ENCODE peak calls at places on chromosomes 16 and 17, in six cellular contexts. One of them, this sample, is unnamed.

GRCh38 chr17:72945468-72945867 is 147.0 kb downstream of the SLC39A11 start:
- DNase-seq in activated T-helper 1 cell treated with anti-CD3 and anti-CD28 coated beads, Interleukin-12 subunit alpha, Interleukin-12 subunit beta, Interleukin-2, Interleukin-4 antibody, amounts not matched to agents 30 ng/mL and 10 ng/mL and 1 ng/mL, durations not matched to agents 14 hours and 24 hours and 36 hours: no peak
- DNase-seq in stimulated activated CD4-positive, alpha-beta T cell treated with anti-CD3 and anti-CD28 coated beads, Interleukin-4, amount 100 ng/mL, for 1 hour: no peak
- DNase-seq in activated naive CD4-positive, alpha-beta T cell treated with anti-CD3 and anti-CD28 coated beads for 36 hours: no peak
- DNase-seq in GOT3: no peak
- DNase-seq in NCI-H2081: no peak
- DNase-seq in this sample: no peak

GRCh38 chr16:9099131-9099625 is 7.7 kb downstream of the HAPSTR1 start:
- DNase-seq in activated T-helper 1 cell treated with anti-CD3 and anti-CD28 coated beads, Interleukin-12 subunit alpha, Interleukin-12 subunit beta, Interleukin-2, Interleukin-4 antibody, amounts not matched to agents 30 ng/mL and 10 ng/mL and 1 ng/mL, durations not matched to agents 14 hours and 24 hours and 36 hours: no peak
- DNase-seq in stimulated activated CD4-positive, alpha-beta T cell treated with anti-CD3 and anti-CD28 coated beads, Interleukin-4, amount 100 ng/mL, for 1 hour: no peak
- DNase-seq in activated naive CD4-positive, alpha-beta T cell treated with anti-CD3 and anti-CD28 coated beads for 36 hours: peak
- DNase-seq in GOT3: no peak
- DNase-seq in NCI-H2081: no peak
- DNase-seq in this sample: peak

GRCh38 chr17:83071365-83071764 is 8.0 kb upstream of the METRNL start:
- DNase-seq in activated T-helper 1 cell treated with anti-CD3 and anti-CD28 coated beads, Interleukin-12 subunit alpha, Interleukin-12 subunit beta, Interleukin-2, Interleukin-4 antibody, amounts not matched to agents 30 ng/mL and 10 ng/mL and 1 ng/mL, durations not matched to agents 14 hours and 24 hours and 36 hours: no peak
- DNase-seq in stimulated activated CD4-positive, alpha-beta T cell treated with anti-CD3 and anti-CD28 coated beads, Interleukin-4, amount 100 ng/mL, for 1 hour: no peak
- DNase-seq in activated naive CD4-positive, alpha-beta T cell treated with anti-CD3 and anti-CD28 coated beads for 36 hours: no peak
- DNase-seq in GOT3: no peak
- DNase-seq in NCI-H2081: no peak
- DNase-seq in this sample: no peak

GRCh38 chr16:27189335-27189972 is 13.9 kb upstream of the KDM8 start:
- DNase-seq in activated T-helper 1 cell treated with anti-CD3 and anti-CD28 coated beads, Interleukin-12 subunit alpha, Interleukin-12 subunit beta, Interleukin-2, Interleukin-4 antibody, amounts not matched to agents 30 ng/mL and 10 ng/mL and 1 ng/mL, durations not matched to agents 14 hours and 24 hours and 36 hours: no peak
- DNase-seq in stimulated activated CD4-positive, alpha-beta T cell treated with anti-CD3 and anti-CD28 coated beads, Interleukin-4, amount 100 ng/mL, for 1 hour: no peak
- DNase-seq in activated naive CD4-positive, alpha-beta T cell treated with anti-CD3 and anti-CD28 coated beads for 36 hours: no peak
- DNase-seq in GOT3: no peak
- DNase-seq in NCI-H2081: no peak
- DNase-seq in this sample: no peak

GRCh38 chr17:28173801-28174200 is 131.3 kb downstream of the NLK start:
- DNase-seq in activated T-helper 1 cell treated with anti-CD3 and anti-CD28 coated beads, Interleukin-12 subunit alpha, Interleukin-12 subunit beta, Interleukin-2, Interleukin-4 antibody, amounts not matched to agents 30 ng/mL and 10 ng/mL and 1 ng/mL, durations not matched to agents 14 hours and 24 hours and 36 hours: no peak
- DNase-seq in stimulated activated CD4-positive, alpha-beta T cell treated with anti-CD3 and anti-CD28 coated beads, Interleukin-4, amount 100 ng/mL, for 1 hour: no peak
- DNase-seq in activated naive CD4-positive, alpha-beta T cell treated with anti-CD3 and anti-CD28 coated beads for 36 hours: no peak
- DNase-seq in GOT3: no peak
- DNase-seq in NCI-H2081: no peak
- DNase-seq in this sample: no peak

GRCh38 chr17:38673714-38674012 is 1.1 kb downstream of the EPOP start:
- DNase-seq in activated T-helper 1 cell treated with anti-CD3 and anti-CD28 coated beads, Interleukin-12 subunit alpha, Interleukin-12 subunit beta, Interleukin-2, Interleukin-4 antibody, amounts not matched to agents 30 ng/mL and 10 ng/mL and 1 ng/mL, durations not matched to agents 14 hours and 24 hours and 36 hours: no peak
- DNase-seq in stimulated activated CD4-positive, alpha-beta T cell treated with anti-CD3 and anti-CD28 coated beads, Interleukin-4, amount 100 ng/mL, for 1 hour: no peak
- DNase-seq in activated naive CD4-positive, alpha-beta T cell treated with anti-CD3 and anti-CD28 coated beads for 36 hours: no peak
- DNase-seq in GOT3: no peak
- DNase-seq in NCI-H2081: no peak
- DNase-seq in this sample: no peak

GRCh38 chr16:68319185-68319908 is 8.5 kb downstream of the PRMT7 start:
- DNase-seq in activated T-helper 1 cell treated with anti-CD3 and anti-CD28 coated beads, Interleukin-12 subunit alpha, Interleukin-12 subunit beta, Interleukin-2, Interleukin-4 antibody, amounts not matched to agents 30 ng/mL and 10 ng/mL and 1 ng/mL, durations not matched to agents 14 hours and 24 hours and 36 hours: peak
- DNase-seq in stimulated activated CD4-positive, alpha-beta T cell treated with anti-CD3 and anti-CD28 coated beads, Interleukin-4, amount 100 ng/mL, for 1 hour: peak
- DNase-seq in activated naive CD4-positive, alpha-beta T cell treated with anti-CD3 and anti-CD28 coated beads for 36 hours: peak
- DNase-seq in GOT3: no peak
- DNase-seq in NCI-H2081: no peak
- DNase-seq in this sample: peak

GRCh38 chr16:79639576-79640311 is 39.2 kb upstream of the MAF start:
- DNase-seq in activated T-helper 1 cell treated with anti-CD3 and anti-CD28 coated beads, Interleukin-12 subunit alpha, Interleukin-12 subunit beta, Interleukin-2, Interleukin-4 antibody, amounts not matched to agents 30 ng/mL and 10 ng/mL and 1 ng/mL, durations not matched to agents 14 hours and 24 hours and 36 hours: no peak
- DNase-seq in stimulated activated CD4-positive, alpha-beta T cell treated with anti-CD3 and anti-CD28 coated beads, Interleukin-4, amount 100 ng/mL, for 1 hour: no peak
- DNase-seq in activated naive CD4-positive, alpha-beta T cell treated with anti-CD3 and anti-CD28 coated beads for 36 hours: no peak
- DNase-seq in GOT3: no peak
- DNase-seq in NCI-H2081: no peak
- DNase-seq in this sample: no peak

GRCh38 chr17:15239471-15239870 is 25.7 kb downstream of the PMP22 start:
- DNase-seq in activated T-helper 1 cell treated with anti-CD3 and anti-CD28 coated beads, Interleukin-12 subunit alpha, Interleukin-12 subunit beta, Interleukin-2, Interleukin-4 antibody, amounts not matched to agents 30 ng/mL and 10 ng/mL and 1 ng/mL, durations not matched to agents 14 hours and 24 hours and 36 hours: no peak
- DNase-seq in stimulated activated CD4-positive, alpha-beta T cell treated with anti-CD3 and anti-CD28 coated beads, Interleukin-4, amount 100 ng/mL, for 1 hour: no peak
- DNase-seq in activated naive CD4-positive, alpha-beta T cell treated with anti-CD3 and anti-CD28 coated beads for 36 hours: no peak
- DNase-seq in GOT3: no peak
- DNase-seq in NCI-H2081: no peak
- DNase-seq in this sample: no peak

GRCh38 chr16:82185012-82185411 is 15.0 kb upstream of the MPHOSPH6 start:
- DNase-seq in activated T-helper 1 cell treated with anti-CD3 and anti-CD28 coated beads, Interleukin-12 subunit alpha, Interleukin-12 subunit beta, Interleukin-2, Interleukin-4 antibody, amounts not matched to agents 30 ng/mL and 10 ng/mL and 1 ng/mL, durations not matched to agents 14 hours and 24 hours and 36 hours: no peak
- DNase-seq in stimulated activated CD4-positive, alpha-beta T cell treated with anti-CD3 and anti-CD28 coated beads, Interleukin-4, amount 100 ng/mL, for 1 hour: no peak
- DNase-seq in activated naive CD4-positive, alpha-beta T cell treated with anti-CD3 and anti-CD28 coated beads for 36 hours: no peak
- DNase-seq in GOT3: no peak
- DNase-seq in NCI-H2081: no peak
- DNase-seq in this sample: no peak

GRCh38 chr16:10566613-10567012 is 13.8 kb downstream of the EMP2 start:
- DNase-seq in activated T-helper 1 cell treated with anti-CD3 and anti-CD28 coated beads, Interleukin-12 subunit alpha, Interleukin-12 subunit beta, Interleukin-2, Interleukin-4 antibody, amounts not matched to agents 30 ng/mL and 10 ng/mL and 1 ng/mL, durations not matched to agents 14 hours and 24 hours and 36 hours: no peak
- DNase-seq in stimulated activated CD4-positive, alpha-beta T cell treated with anti-CD3 and anti-CD28 coated beads, Interleukin-4, amount 100 ng/mL, for 1 hour: no peak
- DNase-seq in activated naive CD4-positive, alpha-beta T cell treated with anti-CD3 and anti-CD28 coated beads for 36 hours: no peak
- DNase-seq in GOT3: no peak
- DNase-seq in NCI-H2081: no peak
- DNase-seq in this sample: no peak

GRCh38 chr17:40452074-40452787 is 9.0 kb downstream of the IGFBP4 start:
- DNase-seq in activated T-helper 1 cell treated with anti-CD3 and anti-CD28 coated beads, Interleukin-12 subunit alpha, Interleukin-12 subunit beta, Interleukin-2, Interleukin-4 antibody, amounts not matched to agents 30 ng/mL and 10 ng/mL and 1 ng/mL, durations not matched to agents 14 hours and 24 hours and 36 hours: no peak
- DNase-seq in stimulated activated CD4-positive, alpha-beta T cell treated with anti-CD3 and anti-CD28 coated beads, Interleukin-4, amount 100 ng/mL, for 1 hour: no peak
- DNase-seq in activated naive CD4-positive, alpha-beta T cell treated with anti-CD3 and anti-CD28 coated beads for 36 hours: peak
- DNase-seq in GOT3: no peak
- DNase-seq in NCI-H2081: no peak
- DNase-seq in this sample: no peak

GRCh38 chr17:45225051-45225700 is 3.5 kb downstream of the FMNL1 start:
- DNase-seq in activated T-helper 1 cell treated with anti-CD3 and anti-CD28 coated beads, Interleukin-12 subunit alpha, Interleukin-12 subunit beta, Interleukin-2, Interleukin-4 antibody, amounts not matched to agents 30 ng/mL and 10 ng/mL and 1 ng/mL, durations not matched to agents 14 hours and 24 hours and 36 hours: no peak
- DNase-seq in stimulated activated CD4-positive, alpha-beta T cell treated with anti-CD3 and anti-CD28 coated beads, Interleukin-4, amount 100 ng/mL, for 1 hour: peak
- DNase-seq in activated naive CD4-positive, alpha-beta T cell treated with anti-CD3 and anti-CD28 coated beads for 36 hours: peak
- DNase-seq in GOT3: no peak
- DNase-seq in NCI-H2081: no peak
- DNase-seq in this sample: peak

GRCh38 chr17:82752371-82753200 is 721 bp downstream of the TBCD start:
- DNase-seq in activated T-helper 1 cell treated with anti-CD3 and anti-CD28 coated beads, Interleukin-12 subunit alpha, Interleukin-12 subunit beta, Interleukin-2, Interleukin-4 antibody, amounts not matched to agents 30 ng/mL and 10 ng/mL and 1 ng/mL, durations not matched to agents 14 hours and 24 hours and 36 hours: no peak
- DNase-seq in stimulated activated CD4-positive, alpha-beta T cell treated with anti-CD3 and anti-CD28 coated beads, Interleukin-4, amount 100 ng/mL, for 1 hour: peak
- DNase-seq in activated naive CD4-positive, alpha-beta T cell treated with anti-CD3 and anti-CD28 coated beads for 36 hours: no peak
- DNase-seq in GOT3: no peak
- DNase-seq in NCI-H2081: no peak
- DNase-seq in this sample: no peak

GRCh38 chr17:59506907-59507726 is 58.3 kb upstream of the DHX40 start:
- DNase-seq in activated T-helper 1 cell treated with anti-CD3 and anti-CD28 coated beads, Interleukin-12 subunit alpha, Interleukin-12 subunit beta, Interleukin-2, Interleukin-4 antibody, amounts not matched to agents 30 ng/mL and 10 ng/mL and 1 ng/mL, durations not matched to agents 14 hours and 24 hours and 36 hours: no peak
- DNase-seq in stimulated activated CD4-positive, alpha-beta T cell treated with anti-CD3 and anti-CD28 coated beads, Interleukin-4, amount 100 ng/mL, for 1 hour: no peak
- DNase-seq in activated naive CD4-positive, alpha-beta T cell treated with anti-CD3 and anti-CD28 coated beads for 36 hours: no peak
- DNase-seq in GOT3: no peak
- DNase-seq in NCI-H2081: no peak
- DNase-seq in this sample: no peak

GRCh38 chr17:34243732-34244299 is 11.3 kb upstream of the CCL2 start:
- DNase-seq in activated T-helper 1 cell treated with anti-CD3 and anti-CD28 coated beads, Interleukin-12 subunit alpha, Interleukin-12 subunit beta, Interleukin-2, Interleukin-4 antibody, amounts not matched to agents 30 ng/mL and 10 ng/mL and 1 ng/mL, durations not matched to agents 14 hours and 24 hours and 36 hours: no peak
- DNase-seq in stimulated activated CD4-positive, alpha-beta T cell treated with anti-CD3 and anti-CD28 coated beads, Interleukin-4, amount 100 ng/mL, for 1 hour: no peak
- DNase-seq in activated naive CD4-positive, alpha-beta T cell treated with anti-CD3 and anti-CD28 coated beads for 36 hours: no peak
- DNase-seq in GOT3: no peak
- DNase-seq in NCI-H2081: no peak
- DNase-seq in this sample: no peak

GRCh38 chr17:63974594-63975192 is 2.0 kb upstream of the SCN4A start:
- DNase-seq in activated T-helper 1 cell treated with anti-CD3 and anti-CD28 coated beads, Interleukin-12 subunit alpha, Interleukin-12 subunit beta, Interleukin-2, Interleukin-4 antibody, amounts not matched to agents 30 ng/mL and 10 ng/mL and 1 ng/mL, durations not matched to agents 14 hours and 24 hours and 36 hours: no peak
- DNase-seq in stimulated activated CD4-positive, alpha-beta T cell treated with anti-CD3 and anti-CD28 coated beads, Interleukin-4, amount 100 ng/mL, for 1 hour: no peak
- DNase-seq in activated naive CD4-positive, alpha-beta T cell treated with anti-CD3 and anti-CD28 coated beads for 36 hours: no peak
- DNase-seq in GOT3: no peak
- DNase-seq in NCI-H2081: no peak
- DNase-seq in this sample: no peak

GRCh38 chr16:70635356-70636016 is 10.9 kb upstream of the IL34 start:
- DNase-seq in activated T-helper 1 cell treated with anti-CD3 and anti-CD28 coated beads, Interleukin-12 subunit alpha, Interleukin-12 subunit beta, Interleukin-2, Interleukin-4 antibody, amounts not matched to agents 30 ng/mL and 10 ng/mL and 1 ng/mL, durations not matched to agents 14 hours and 24 hours and 36 hours: no peak
- DNase-seq in stimulated activated CD4-positive, alpha-beta T cell treated with anti-CD3 and anti-CD28 coated beads, Interleukin-4, amount 100 ng/mL, for 1 hour: no peak
- DNase-seq in activated naive CD4-positive, alpha-beta T cell treated with anti-CD3 and anti-CD28 coated beads for 36 hours: no peak
- DNase-seq in GOT3: no peak
- DNase-seq in NCI-H2081: no peak
- DNase-seq in this sample: no peak

GRCh38 chr17:4087911-4088693 is 54.7 kb downstream of the ZZEF1 start:
- DNase-seq in activated T-helper 1 cell treated with anti-CD3 and anti-CD28 coated beads, Interleukin-12 subunit alpha, Interleukin-12 subunit beta, Interleukin-2, Interleukin-4 antibody, amounts not matched to agents 30 ng/mL and 10 ng/mL and 1 ng/mL, durations not matched to agents 14 hours and 24 hours and 36 hours: no peak
- DNase-seq in stimulated activated CD4-positive, alpha-beta T cell treated with anti-CD3 and anti-CD28 coated beads, Interleukin-4, amount 100 ng/mL, for 1 hour: no peak
- DNase-seq in activated naive CD4-positive, alpha-beta T cell treated with anti-CD3 and anti-CD28 coated beads for 36 hours: no peak
- DNase-seq in GOT3: no peak
- DNase-seq in NCI-H2081: no peak
- DNase-seq in this sample: no peak

GRCh38 chr16:26454102-26454501 is 612.6 kb upstream of the C16orf82 start:
- DNase-seq in activated T-helper 1 cell treated with anti-CD3 and anti-CD28 coated beads, Interleukin-12 subunit alpha, Interleukin-12 subunit beta, Interleukin-2, Interleukin-4 antibody, amounts not matched to agents 30 ng/mL and 10 ng/mL and 1 ng/mL, durations not matched to agents 14 hours and 24 hours and 36 hours: no peak
- DNase-seq in stimulated activated CD4-positive, alpha-beta T cell treated with anti-CD3 and anti-CD28 coated beads, Interleukin-4, amount 100 ng/mL, for 1 hour: no peak
- DNase-seq in activated naive CD4-positive, alpha-beta T cell treated with anti-CD3 and anti-CD28 coated beads for 36 hours: peak
- DNase-seq in GOT3: no peak
- DNase-seq in NCI-H2081: no peak
- DNase-seq in this sample: no peak

GRCh38 chr16:20915733-20916132 is 15.2 kb downstream of the LYRM1 start:
- DNase-seq in activated T-helper 1 cell treated with anti-CD3 and anti-CD28 coated beads, Interleukin-12 subunit alpha, Interleukin-12 subunit beta, Interleukin-2, Interleukin-4 antibody, amounts not matched to agents 30 ng/mL and 10 ng/mL and 1 ng/mL, durations not matched to agents 14 hours and 24 hours and 36 hours: no peak
- DNase-seq in stimulated activated CD4-positive, alpha-beta T cell treated with anti-CD3 and anti-CD28 coated beads, Interleukin-4, amount 100 ng/mL, for 1 hour: no peak
- DNase-seq in activated naive CD4-positive, alpha-beta T cell treated with anti-CD3 and anti-CD28 coated beads for 36 hours: no peak
- DNase-seq in GOT3: no peak
- DNase-seq in NCI-H2081: no peak
- DNase-seq in this sample: no peak

GRCh38 chr16:56421313-56421712 is 4.0 kb downstream of the AMFR start:
- DNase-seq in activated T-helper 1 cell treated with anti-CD3 and anti-CD28 coated beads, Interleukin-12 subunit alpha, Interleukin-12 subunit beta, Interleukin-2, Interleukin-4 antibody, amounts not matched to agents 30 ng/mL and 10 ng/mL and 1 ng/mL, durations not matched to agents 14 hours and 24 hours and 36 hours: no peak
- DNase-seq in stimulated activated CD4-positive, alpha-beta T cell treated with anti-CD3 and anti-CD28 coated beads, Interleukin-4, amount 100 ng/mL, for 1 hour: no peak
- DNase-seq in activated naive CD4-positive, alpha-beta T cell treated with anti-CD3 and anti-CD28 coated beads for 36 hours: no peak
- DNase-seq in GOT3: no peak
- DNase-seq in NCI-H2081: no peak
- DNase-seq in this sample: no peak

GRCh38 chr16:425082-425718 is at the start of gene RAB11FIP3:
- DNase-seq in activated T-helper 1 cell treated with anti-CD3 and anti-CD28 coated beads, Interleukin-12 subunit alpha, Interleukin-12 subunit beta, Interleukin-2, Interleukin-4 antibody, amounts not matched to agents 30 ng/mL and 10 ng/mL and 1 ng/mL, durations not matched to agents 14 hours and 24 hours and 36 hours: peak
- DNase-seq in stimulated activated CD4-positive, alpha-beta T cell treated with anti-CD3 and anti-CD28 coated beads, Interleukin-4, amount 100 ng/mL, for 1 hour: peak
- DNase-seq in activated naive CD4-positive, alpha-beta T cell treated with anti-CD3 and anti-CD28 coated beads for 36 hours: peak
- DNase-seq in GOT3: peak
- DNase-seq in NCI-H2081: peak
- DNase-seq in this sample: peak

GRCh38 chr17:73430848-73431247 is 119.0 kb upstream of the CDC42EP4 start:
- DNase-seq in activated T-helper 1 cell treated with anti-CD3 and anti-CD28 coated beads, Interleukin-12 subunit alpha, Interleukin-12 subunit beta, Interleukin-2, Interleukin-4 antibody, amounts not matched to agents 30 ng/mL and 10 ng/mL and 1 ng/mL, durations not matched to agents 14 hours and 24 hours and 36 hours: no peak
- DNase-seq in stimulated activated CD4-positive, alpha-beta T cell treated with anti-CD3 and anti-CD28 coated beads, Interleukin-4, amount 100 ng/mL, for 1 hour: no peak
- DNase-seq in activated naive CD4-positive, alpha-beta T cell treated with anti-CD3 and anti-CD28 coated beads for 36 hours: peak
- DNase-seq in GOT3: no peak
- DNase-seq in NCI-H2081: peak
- DNase-seq in this sample: no peak

GRCh38 chr17:38742431-38743308 is 5.5 kb downstream of the PCGF2 start:
- DNase-seq in activated T-helper 1 cell treated with anti-CD3 and anti-CD28 coated beads, Interleukin-12 subunit alpha, Interleukin-12 subunit beta, Interleukin-2, Interleukin-4 antibody, amounts not matched to agents 30 ng/mL and 10 ng/mL and 1 ng/mL, durations not matched to agents 14 hours and 24 hours and 36 hours: no peak
- DNase-seq in stimulated activated CD4-positive, alpha-beta T cell treated with anti-CD3 and anti-CD28 coated beads, Interleukin-4, amount 100 ng/mL, for 1 hour: no peak
- DNase-seq in activated naive CD4-positive, alpha-beta T cell treated with anti-CD3 and anti-CD28 coated beads for 36 hours: no peak
- DNase-seq in GOT3: no peak
- DNase-seq in NCI-H2081: peak
- DNase-seq in this sample: no peak

GRCh38 chr17:67116045-67116575 is 71.8 kb downstream of the CACNG1 start:
- DNase-seq in activated T-helper 1 cell treated with anti-CD3 and anti-CD28 coated beads, Interleukin-12 subunit alpha, Interleukin-12 subunit beta, Interleukin-2, Interleukin-4 antibody, amounts not matched to agents 30 ng/mL and 10 ng/mL and 1 ng/mL, durations not matched to agents 14 hours and 24 hours and 36 hours: no peak
- DNase-seq in stimulated activated CD4-positive, alpha-beta T cell treated with anti-CD3 and anti-CD28 coated beads, Interleukin-4, amount 100 ng/mL, for 1 hour: no peak
- DNase-seq in activated naive CD4-positive, alpha-beta T cell treated with anti-CD3 and anti-CD28 coated beads for 36 hours: no peak
- DNase-seq in GOT3: no peak
- DNase-seq in NCI-H2081: no peak
- DNase-seq in this sample: no peak

GRCh38 chr16:73873643-73874042 is 423.0 kb upstream of the PSMD7 start:
- DNase-seq in activated T-helper 1 cell treated with anti-CD3 and anti-CD28 coated beads, Interleukin-12 subunit alpha, Interleukin-12 subunit beta, Interleukin-2, Interleukin-4 antibody, amounts not matched to agents 30 ng/mL and 10 ng/mL and 1 ng/mL, durations not matched to agents 14 hours and 24 hours and 36 hours: no peak
- DNase-seq in stimulated activated CD4-positive, alpha-beta T cell treated with anti-CD3 and anti-CD28 coated beads, Interleukin-4, amount 100 ng/mL, for 1 hour: no peak
- DNase-seq in activated naive CD4-positive, alpha-beta T cell treated with anti-CD3 and anti-CD28 coated beads for 36 hours: no peak
- DNase-seq in GOT3: no peak
- DNase-seq in NCI-H2081: no peak
- DNase-seq in this sample: no peak

GRCh38 chr17:15409721-15410247 is 57.6 kb downstream of the CDRT4 start:
- DNase-seq in activated T-helper 1 cell treated with anti-CD3 and anti-CD28 coated beads, Interleukin-12 subunit alpha, Interleukin-12 subunit beta, Interleukin-2, Interleukin-4 antibody, amounts not matched to agents 30 ng/mL and 10 ng/mL and 1 ng/mL, durations not matched to agents 14 hours and 24 hours and 36 hours: no peak
- DNase-seq in stimulated activated CD4-positive, alpha-beta T cell treated with anti-CD3 and anti-CD28 coated beads, Interleukin-4, amount 100 ng/mL, for 1 hour: no peak
- DNase-seq in activated naive CD4-positive, alpha-beta T cell treated with anti-CD3 and anti-CD28 coated beads for 36 hours: no peak
- DNase-seq in GOT3: no peak
- DNase-seq in NCI-H2081: no peak
- DNase-seq in this sample: no peak

GRCh38 chr16:58047557-58048348 is 22.2 kb downstream of the MMP15 start:
- DNase-seq in activated T-helper 1 cell treated with anti-CD3 and anti-CD28 coated beads, Interleukin-12 subunit alpha, Interleukin-12 subunit beta, Interleukin-2, Interleukin-4 antibody, amounts not matched to agents 30 ng/mL and 10 ng/mL and 1 ng/mL, durations not matched to agents 14 hours and 24 hours and 36 hours: no peak
- DNase-seq in stimulated activated CD4-positive, alpha-beta T cell treated with anti-CD3 and anti-CD28 coated beads, Interleukin-4, amount 100 ng/mL, for 1 hour: no peak
- DNase-seq in activated naive CD4-positive, alpha-beta T cell treated with anti-CD3 and anti-CD28 coated beads for 36 hours: no peak
- DNase-seq in GOT3: no peak
- DNase-seq in NCI-H2081: no peak
- DNase-seq in this sample: no peak

GRCh38 chr17:8630227-8630801 is at the start of gene MYH10:
- DNase-seq in activated T-helper 1 cell treated with anti-CD3 and anti-CD28 coated beads, Interleukin-12 subunit alpha, Interleukin-12 subunit beta, Interleukin-2, Interleukin-4 antibody, amounts not matched to agents 30 ng/mL and 10 ng/mL and 1 ng/mL, durations not matched to agents 14 hours and 24 hours and 36 hours: no peak
- DNase-seq in stimulated activated CD4-positive, alpha-beta T cell treated with anti-CD3 and anti-CD28 coated beads, Interleukin-4, amount 100 ng/mL, for 1 hour: peak
- DNase-seq in activated naive CD4-positive, alpha-beta T cell treated with anti-CD3 and anti-CD28 coated beads for 36 hours: no peak
- DNase-seq in GOT3: no peak
- DNase-seq in NCI-H2081: no peak
- DNase-seq in this sample: no peak

GRCh38 chr17:16516594-16517018 is 24.6 kb upstream of the LRRC75A start:
- DNase-seq in activated T-helper 1 cell treated with anti-CD3 and anti-CD28 coated beads, Interleukin-12 subunit alpha, Interleukin-12 subunit beta, Interleukin-2, Interleukin-4 antibody, amounts not matched to agents 30 ng/mL and 10 ng/mL and 1 ng/mL, durations not matched to agents 14 hours and 24 hours and 36 hours: no peak
- DNase-seq in stimulated activated CD4-positive, alpha-beta T cell treated with anti-CD3 and anti-CD28 coated beads, Interleukin-4, amount 100 ng/mL, for 1 hour: no peak
- DNase-seq in activated naive CD4-positive, alpha-beta T cell treated with anti-CD3 and anti-CD28 coated beads for 36 hours: no peak
- DNase-seq in GOT3: no peak
- DNase-seq in NCI-H2081: no peak
- DNase-seq in this sample: no peak

GRCh38 chr17:58755577-58756245 is at the start of gene PPM1E:
- DNase-seq in activated T-helper 1 cell treated with anti-CD3 and anti-CD28 coated beads, Interleukin-12 subunit alpha, Interleukin-12 subunit beta, Interleukin-2, Interleukin-4 antibody, amounts not matched to agents 30 ng/mL and 10 ng/mL and 1 ng/mL, durations not matched to agents 14 hours and 24 hours and 36 hours: peak
- DNase-seq in stimulated activated CD4-positive, alpha-beta T cell treated with anti-CD3 and anti-CD28 coated beads, Interleukin-4, amount 100 ng/mL, for 1 hour: peak
- DNase-seq in activated naive CD4-positive, alpha-beta T cell treated with anti-CD3 and anti-CD28 coated beads for 36 hours: peak
- DNase-seq in GOT3: peak
- DNase-seq in NCI-H2081: peak
- DNase-seq in this sample: peak

GRCh38 chr16:58507195-58507962 is 7.4 kb downstream of the NDRG4 start:
- DNase-seq in activated T-helper 1 cell treated with anti-CD3 and anti-CD28 coated beads, Interleukin-12 subunit alpha, Interleukin-12 subunit beta, Interleukin-2, Interleukin-4 antibody, amounts not matched to agents 30 ng/mL and 10 ng/mL and 1 ng/mL, durations not matched to agents 14 hours and 24 hours and 36 hours: no peak
- DNase-seq in stimulated activated CD4-positive, alpha-beta T cell treated with anti-CD3 and anti-CD28 coated beads, Interleukin-4, amount 100 ng/mL, for 1 hour: no peak
- DNase-seq in activated naive CD4-positive, alpha-beta T cell treated with anti-CD3 and anti-CD28 coated beads for 36 hours: no peak
- DNase-seq in GOT3: no peak
- DNase-seq in NCI-H2081: no peak
- DNase-seq in this sample: no peak

GRCh38 chr17:5532581-5532980 is 46.2 kb downstream of the MIS12 start:
- DNase-seq in activated T-helper 1 cell treated with anti-CD3 and anti-CD28 coated beads, Interleukin-12 subunit alpha, Interleukin-12 subunit beta, Interleukin-2, Interleukin-4 antibody, amounts not matched to agents 30 ng/mL and 10 ng/mL and 1 ng/mL, durations not matched to agents 14 hours and 24 hours and 36 hours: no peak
- DNase-seq in stimulated activated CD4-positive, alpha-beta T cell treated with anti-CD3 and anti-CD28 coated beads, Interleukin-4, amount 100 ng/mL, for 1 hour: no peak
- DNase-seq in activated naive CD4-positive, alpha-beta T cell treated with anti-CD3 and anti-CD28 coated beads for 36 hours: no peak
- DNase-seq in GOT3: no peak
- DNase-seq in NCI-H2081: no peak
- DNase-seq in this sample: no peak

GRCh38 chr17:50649042-50649908 is 14.6 kb downstream of the ABCC3 start:
- DNase-seq in activated T-helper 1 cell treated with anti-CD3 and anti-CD28 coated beads, Interleukin-12 subunit alpha, Interleukin-12 subunit beta, Interleukin-2, Interleukin-4 antibody, amounts not matched to agents 30 ng/mL and 10 ng/mL and 1 ng/mL, durations not matched to agents 14 hours and 24 hours and 36 hours: no peak
- DNase-seq in stimulated activated CD4-positive, alpha-beta T cell treated with anti-CD3 and anti-CD28 coated beads, Interleukin-4, amount 100 ng/mL, for 1 hour: no peak
- DNase-seq in activated naive CD4-positive, alpha-beta T cell treated with anti-CD3 and anti-CD28 coated beads for 36 hours: no peak
- DNase-seq in GOT3: no peak
- DNase-seq in NCI-H2081: peak
- DNase-seq in this sample: no peak

GRCh38 chr16:28311913-28312312 is 19.6 kb downstream of the SBK1 start:
- DNase-seq in activated T-helper 1 cell treated with anti-CD3 and anti-CD28 coated beads, Interleukin-12 subunit alpha, Interleukin-12 subunit beta, Interleukin-2, Interleukin-4 antibody, amounts not matched to agents 30 ng/mL and 10 ng/mL and 1 ng/mL, durations not matched to agents 14 hours and 24 hours and 36 hours: no peak
- DNase-seq in stimulated activated CD4-positive, alpha-beta T cell treated with anti-CD3 and anti-CD28 coated beads, Interleukin-4, amount 100 ng/mL, for 1 hour: no peak
- DNase-seq in activated naive CD4-positive, alpha-beta T cell treated with anti-CD3 and anti-CD28 coated beads for 36 hours: no peak
- DNase-seq in GOT3: no peak
- DNase-seq in NCI-H2081: no peak
- DNase-seq in this sample: peak

GRCh38 chr17:34613064-34614019 is 34.0 kb downstream of the TMEM132E start:
- DNase-seq in activated T-helper 1 cell treated with anti-CD3 and anti-CD28 coated beads, Interleukin-12 subunit alpha, Interleukin-12 subunit beta, Interleukin-2, Interleukin-4 antibody, amounts not matched to agents 30 ng/mL and 10 ng/mL and 1 ng/mL, durations not matched to agents 14 hours and 24 hours and 36 hours: no peak
- DNase-seq in stimulated activated CD4-positive, alpha-beta T cell treated with anti-CD3 and anti-CD28 coated beads, Interleukin-4, amount 100 ng/mL, for 1 hour: no peak
- DNase-seq in activated naive CD4-positive, alpha-beta T cell treated with anti-CD3 and anti-CD28 coated beads for 36 hours: no peak
- DNase-seq in GOT3: no peak
- DNase-seq in NCI-H2081: peak
- DNase-seq in this sample: no peak

This sample was measured in stimulated activated naive CD8-positive, alpha-beta T cell treated with anti-CD3 and anti-CD28 coated beads, Interleukin-15, amount 100 ng/mL, for 72 hours.